ENCODE peak calls at places on chromosomes 16 and 17, in eight cellular contexts. P, G, U, C, Z, L, H and K are unnamed samples.

GRCh38 chr16:49280022-49280741 is 1.5 kb downstream of the CBLN1 start:
- DNase-seq in P (no peak), G (no peak), U (no peak), C (no peak), Z (no peak), L (no peak), H (peak; percentile 14), K (no peak)

GRCh38 chr16:643050-643368 is 1.4 kb downstream of the MCRIP2 start:
- DNase-seq in P (no peak), G (no peak), U (no peak), C (no peak), Z (no peak), L (no peak), H (no peak), K (no peak)

GRCh38 chr17:37067555-37068111 is 118.9 kb downstream of the AATF start:
- DNase-seq in P (peak; percentile 71), G (peak; percentile 91), U (peak; percentile 65), C (no peak), Z (peak; percentile 68), L (peak; percentile 93), H (no peak), K (peak; percentile 34)

GRCh38 chr17:32519769-32520701 is 33.2 kb downstream of the CDK5R1 start:
- DNase-seq in P (peak; percentile 38), G (no peak), U (peak; percentile 25), C (no peak), Z (no peak), L (peak; percentile 30), H (no peak), K (no peak)

GRCh38 chr16:90012978-90013745 is 6.1 kb downstream of the DBNDD1 start:
- DNase-seq in P (no peak), G (no peak), U (no peak), C (no peak), Z (no peak), L (no peak), H (no peak), K (no peak)

GRCh38 chr16:80900593-80900954 is 96.2 kb upstream of the CDYL2 start:
- DNase-seq in P (no peak), G (no peak), U (no peak), C (no peak), Z (no peak), L (no peak), H (no peak), K (no peak)

GRCh38 chr17:61454932-61455753 is 2.9 kb downstream of the TBX4 start:
- DNase-seq in P (no peak), G (no peak), U (peak; percentile 88), C (peak; percentile 27), Z (no peak), L (no peak), H (no peak), K (no peak)

GRCh38 chr16:88651276-88651988 is 579 bp upstream of the CYBA start:
- DNase-seq in P (peak; percentile 81), G (no peak), U (peak; percentile 94), C (no peak), Z (no peak), L (peak; percentile 63), H (peak; percentile 91), K (no peak)

GRCh38 chr16:11253009-11253994 is 2.7 kb downstream of the SOCS1 start:
- DNase-seq in P (no peak), G (no peak), U (no peak), C (no peak), Z (no peak), L (no peak), H (peak; percentile 61), K (peak; percentile 29)

GRCh38 chr17:29250666-29251065 is 4.0 kb downstream of the CRYBA1 start:
- DNase-seq in P (no peak), G (no peak), U (no peak), C (no peak), Z (no peak), L (no peak), H (no peak), K (no peak)

GRCh38 chr17:1229354-1229890 is 40.8 kb upstream of the BHLHA9 start:
- DNase-seq in P (peak; percentile 89), G (peak; percentile 78), U (no peak), C (no peak), Z (no peak), L (peak; percentile 71), H (peak; percentile 89), K (no peak)

GRCh38 chr17:28345420-28346198 is 10.0 kb downstream of the TNFAIP1 start:
- DNase-seq in P (no peak), G (no peak), U (no peak), C (no peak), Z (no peak), L (peak; percentile 47), H (no peak), K (no peak)

GRCh38 chr16:86819523-86819887 is 241.2 kb downstream of the FOXL1 start:
- DNase-seq in P (no peak), G (no peak), U (no peak), C (no peak), Z (no peak), L (no peak), H (no peak), K (no peak)

GRCh38 chr16:87114832-87115231 is 202.4 kb downstream of the C16orf95 start:
- DNase-seq in P (no peak), G (peak; percentile 20), U (no peak), C (no peak), Z (no peak), L (no peak), H (no peak), K (no peak)

GRCh38 chr16:27718136-27718766 is 168.3 kb downstream of the KATNIP start:
- DNase-seq in P (no peak), G (no peak), U (peak; percentile 43), C (no peak), Z (no peak), L (no peak), H (no peak), K (no peak)

GRCh38 chr16:70689970-70690905 is 4.4 kb upstream of the MTSS2 start:
- DNase-seq in P (peak; percentile 65), G (no peak), U (no peak), C (no peak), Z (no peak), L (no peak), H (no peak), K (peak; percentile 27)

GRCh38 chr16:10514369-10515055 is 65.9 kb downstream of the EMP2 start:
- DNase-seq in P (peak; percentile 37), G (peak; percentile 40), U (peak; percentile 73), C (no peak), Z (no peak), L (peak; percentile 65), H (peak; percentile 64), K (peak; percentile 68)

GRCh38 chr17:728911-729310 is 3.5 kb upstream of the TLCD3A start:
- DNase-seq in P (no peak), G (no peak), U (no peak), C (no peak), Z (no peak), L (peak; percentile 37), H (no peak), K (no peak)

GRCh38 chr16:89133457-89134127 is 38.0 kb upstream of the CDH15 start:
- DNase-seq in P (no peak), G (no peak), U (no peak), C (no peak), Z (no peak), L (no peak), H (no peak), K (no peak)

DNA sequence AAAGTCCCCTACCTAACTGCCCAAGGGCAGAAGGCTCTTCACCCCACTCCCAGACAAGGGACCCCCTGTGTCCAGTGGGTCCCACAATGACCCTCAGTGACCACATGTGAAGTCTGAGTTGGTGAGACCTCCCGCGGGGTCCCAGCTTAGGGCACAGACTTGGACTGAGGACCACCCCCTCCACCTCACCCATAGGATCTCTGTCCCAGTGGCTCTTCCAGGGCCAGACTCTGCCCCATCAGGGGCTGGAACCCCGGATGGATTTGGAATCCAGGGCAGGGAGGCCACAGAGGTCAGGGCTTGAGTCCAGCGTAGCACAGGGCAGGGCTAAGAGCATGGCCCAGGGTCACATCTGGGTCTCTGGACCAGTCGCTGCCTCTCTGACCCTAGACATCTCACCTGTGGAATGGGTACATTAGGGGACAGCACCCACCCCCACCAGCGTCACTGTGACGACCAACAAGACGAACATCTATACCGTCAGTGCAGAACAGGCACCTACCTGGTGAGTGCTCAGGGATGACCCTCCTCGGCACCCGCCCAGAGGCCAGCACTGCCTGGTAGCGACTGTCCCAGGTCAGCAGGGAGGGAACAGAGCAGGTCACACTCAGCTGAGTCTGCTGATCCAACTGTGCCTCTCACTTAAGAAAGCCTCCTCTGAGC is 37.7 kb downstream of the TNFRSF13B start:
- DNase-seq in P (peak; percentile 5), G (no peak), U (no peak), C (no peak), Z (peak; percentile 39), L (no peak), H (no peak), K (no peak)
- TF ChIP-seq POLR2A in P (no peak), G (no peak), U (no peak), C (no peak), Z (no peak), L (no peak), H (no peak), K (no peak)

DNA sequence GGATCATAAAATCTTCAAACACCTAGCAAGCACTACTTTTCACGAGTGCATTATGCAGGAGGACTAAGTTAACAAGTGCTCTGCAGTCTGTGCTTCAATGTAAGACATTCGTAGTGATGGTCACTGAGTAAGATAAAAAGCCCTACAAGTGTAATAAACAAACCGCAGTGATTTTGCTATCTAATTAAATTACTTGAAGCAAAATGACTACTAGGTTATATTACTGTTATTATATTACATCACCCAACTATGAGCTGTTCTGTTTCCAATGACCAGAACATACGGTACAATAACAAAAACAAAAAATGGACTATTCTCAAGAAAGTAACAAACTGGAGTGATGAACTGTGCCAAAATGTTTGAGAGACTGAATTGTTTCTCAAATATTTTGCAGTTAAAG is 11.2 kb downstream of the KLHL10 start:
- DNase-seq in P (no peak), G (no peak), U (no peak), C (no peak), Z (no peak), L (no peak), H (no peak), K (no peak)
- TF ChIP-seq POLR2A in P (no peak), G (no peak), U (no peak), C (no peak), Z (no peak), L (no peak), H (no peak), K (no peak)

DNA sequence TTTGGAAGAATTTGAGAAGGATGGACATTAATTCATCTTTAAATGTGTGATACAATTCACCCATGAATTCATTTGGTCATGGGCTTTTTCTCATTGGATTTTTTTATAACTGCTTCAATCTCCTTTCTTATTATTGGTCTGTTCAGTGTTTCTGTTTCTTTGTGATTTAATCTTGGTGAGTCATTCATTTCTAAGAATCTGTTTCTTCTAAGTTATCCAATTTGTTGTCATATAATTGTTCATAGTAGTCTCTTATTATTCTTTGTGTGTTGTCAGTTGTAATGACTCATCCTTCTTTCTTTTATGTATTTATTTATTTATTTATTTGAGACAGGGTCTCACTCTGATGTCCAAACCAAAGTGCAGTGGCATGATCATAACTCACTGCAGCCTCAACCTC is 146.1 kb upstream of the ZNF267 start:
- DNase-seq in P (no peak), G (no peak), U (no peak), C (no peak), Z (no peak), L (no peak), H (no peak), K (no peak)
- TF ChIP-seq POLR2A in P (no peak), G (no peak), U (no peak), C (no peak), Z (no peak), L (no peak), H (no peak), K (no peak)

GRCh38 chr16:63100082-63100481 is 1063.8 kb upstream of the CDH8 start:
- DNase-seq in P (no peak), G (no peak), U (no peak), C (no peak), Z (no peak), L (no peak), H (no peak), K (no peak)

GRCh38 chr16:63096857-63097256 is 1060.6 kb upstream of the CDH8 start:
- DNase-seq in P (no peak), G (no peak), U (no peak), C (no peak), Z (no peak), L (no peak), H (no peak), K (no peak)
- TF ChIP-seq POLR2A in P (no peak), G (no peak), U (no peak), C (no peak), Z (no peak), L (no peak), H (no peak), K (no peak)